ENCODE peak calls at places on chromosomes 11 and 22, in four cellular contexts. X is HCT116, T is SK-N-SH, H is K562. D is an unnamed sample.

GRCh38 chr11:77200869-77201268 is 72.8 kb downstream of the MYO7A start:
- DNase-seq in T (no peak), X (no peak), H (no peak), D (no peak)

GRCh38 chr11:62500066-62501035 is 46.3 kb downstream of the AHNAK start:
- DNase-seq in H (peak; percentile 66), T (no peak), X (peak; percentile 88), D (no peak)

GRCh38 chr11:40255457-40255856 is 1204.0 kb downstream of the LRRC4C start:
- DNase-seq in X (no peak), T (no peak), H (no peak), D (no peak)

GRCh38 chr11:71452354-71453020 is 516 bp upstream of the NADSYN1 start:
- DNase-seq in T (no peak), X (no peak), H (no peak), D (no peak)

GRCh38 chr11:93559681-93560080 is 16.5 kb upstream of the SMCO4 start:
- DNase-seq in X (no peak), H (no peak), T (no peak), D (no peak)

GRCh38 chr11:129732926-129733325 is 82.7 kb upstream of the TMEM45B start:
- DNase-seq in T (no peak), X (no peak), H (no peak), D (no peak)

GRCh38 chr11:79087238-79087956 is 353.4 kb downstream of the TENM4 start:
- DNase-seq in H (no peak), X (no peak), T (peak; percentile 40), D (no peak)

GRCh38 chr11:15107730-15108515 is 6.8 kb upstream of the INSC start:
- DNase-seq in T (no peak), H (no peak), X (no peak), D (no peak)

GRCh38 chr11:122468965-122469364 is 186.6 kb upstream of the UBASH3B start:
- DNase-seq in X (no peak), T (no peak), H (no peak), D (no peak)

GRCh38 chr11:3916962-3917361 is 61.5 kb downstream of the STIM1 start:
- DNase-seq in T (no peak), X (no peak), H (no peak), D (no peak)

GRCh38 chr11:110897035-110897434 is 184.8 kb upstream of the ARHGAP20 start:
- DNase-seq in X (no peak), T (peak; percentile 7), H (no peak), D (no peak)

GRCh38 chr11:37525336-37525735 is 927.3 kb upstream of the RAG2 start:
- DNase-seq in H (no peak), T (no peak), X (no peak), D (no peak)

GRCh38 chr11:122069946-122070345 is 46.1 kb downstream of the BLID start:
- DNase-seq in T (peak; percentile 65), H (no peak), X (no peak), D (no peak)

GRCh38 chr11:697811-698311 is 2.2 kb downstream of the TMEM80 start:
- DNase-seq in T (no peak), X (no peak), H (peak; percentile 51), D (no peak)

GRCh38 chr11:68843703-68844312 is 2.1 kb upstream of the CPT1A start:
- DNase-seq in T (no peak), X (peak; percentile 67), H (no peak), D (no peak)

GRCh38 chr11:110728476-110728875 is 16.2 kb upstream of the ARHGAP20 start:
- DNase-seq in X (no peak), H (no peak), T (no peak), D (no peak)

GRCh38 chr22:31942091-31942490 is 2.2 kb upstream of the YWHAH start:
- DNase-seq in X (no peak), T (no peak), H (no peak), D (no peak)

GRCh38 chr11:133936136-133936535 is 20.6 kb downstream of the IGSF9B start:
- DNase-seq in H (no peak), T (peak; percentile 93), X (no peak), D (no peak)

GRCh38 chr22:31247726-31248125 is 35.6 kb downstream of the LIMK2 start:
- DNase-seq in H (no peak), T (peak; percentile 75), X (no peak), D (no peak)

GRCh38 chr11:27701262-27702105 is 1.2 kb upstream of the BDNF start:
- DNase-seq in X (no peak), H (peak; percentile 9), T (peak; percentile 38), D (no peak)

GRCh38 chr11:107825875-107826274 is 32.7 kb downstream of the SLC35F2 start:
- DNase-seq in H (no peak), X (no peak), T (no peak), D (no peak)

GRCh38 chr22:44182591-44183588 is 2.2 kb downstream of the PARVG start:
- DNase-seq in H (no peak), T (no peak), X (no peak), D (no peak)

GRCh38 chr11:27173545-27173944 is 132.9 kb downstream of the BBOX1 start:
- DNase-seq in H (no peak), T (no peak), X (no peak), D (no peak)

GRCh38 chr11:8070417-8071101 is 10.5 kb upstream of the TUB start:
- DNase-seq in H (peak; percentile 26), X (peak; percentile 21), T (peak; percentile 73), D (no peak)

GRCh38 chr11:42170601-42171000 is 711.1 kb upstream of the LRRC4C start:
- DNase-seq in T (no peak), X (no peak), H (no peak), D (no peak)

GRCh38 chr11:2150206-2150847 is 10.7 kb downstream of the INS start:
- DNase-seq in H (no peak), T (peak; percentile 76), X (peak; percentile 62), D (no peak)

GRCh38 chr11:32233276-32233675 is 142.4 kb downstream of the RCN1 start:
- DNase-seq in X (no peak), H (no peak), T (no peak), D (no peak)

GRCh38 chr11:12247543-12248287 is 129.7 kb upstream of the PARVA start:
- DNase-seq in X (no peak), H (no peak), T (no peak), D (no peak)

GRCh38 chr11:75434051-75434450 is 1.0 kb upstream of the KLHL35 start:
- DNase-seq in H (no peak), T (no peak), X (no peak), D (no peak)

GRCh38 chr11:75433443-75433842 is 440 bp upstream of the KLHL35 start:
- DNase-seq in X (no peak), T (no peak), H (no peak), D (no peak)

GRCh38 chr11:75436806-75437205 is 3.8 kb upstream of the KLHL35 start:
- DNase-seq in T (no peak), H (no peak), X (no peak), D (no peak)

GRCh38 chr11:75435571-75435925 is 2.5 kb upstream of the KLHL35 start:
- DNase-seq in H (no peak), T (no peak), X (no peak), D (no peak)

DNA sequence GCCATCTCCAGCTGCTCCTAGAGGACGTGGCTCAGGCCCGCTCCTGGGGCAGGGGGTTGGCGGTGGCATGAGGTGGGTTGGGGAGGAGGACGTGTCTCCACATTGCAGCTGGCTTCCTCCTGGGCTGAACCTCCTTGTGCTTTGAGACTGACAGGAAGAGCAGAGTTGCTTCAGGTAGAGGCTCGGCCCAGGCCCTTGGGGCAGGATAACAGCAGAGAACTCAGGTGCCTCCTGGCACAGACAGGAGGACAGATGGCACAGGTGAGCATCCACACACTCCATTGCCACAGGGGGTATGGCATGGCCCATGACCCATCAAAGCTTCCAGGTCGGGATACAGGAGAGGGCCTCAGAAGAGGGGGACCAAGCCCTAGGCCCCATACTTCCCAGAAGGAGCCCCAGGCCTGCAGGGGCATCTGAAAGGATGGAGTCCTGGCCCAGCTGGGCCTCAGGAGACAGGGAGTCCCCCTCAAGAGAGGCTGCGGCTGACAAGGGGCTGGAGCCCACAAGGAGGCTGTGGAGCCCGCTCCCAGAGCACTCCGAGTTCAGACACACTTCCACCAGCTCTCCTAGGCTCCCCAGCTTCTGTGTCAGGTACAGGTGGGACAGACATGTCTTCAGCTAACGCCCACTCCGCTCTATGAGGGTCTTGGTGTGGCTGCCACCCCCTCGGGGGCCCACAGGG is 2.0 kb upstream of the KLHL35 start:
- DNase-seq in X (no peak), T (no peak), H (no peak), D (no peak)
- TF ChIP-seq JUND in X (no peak), T (no peak), H (no peak), D (no peak)

DNA sequence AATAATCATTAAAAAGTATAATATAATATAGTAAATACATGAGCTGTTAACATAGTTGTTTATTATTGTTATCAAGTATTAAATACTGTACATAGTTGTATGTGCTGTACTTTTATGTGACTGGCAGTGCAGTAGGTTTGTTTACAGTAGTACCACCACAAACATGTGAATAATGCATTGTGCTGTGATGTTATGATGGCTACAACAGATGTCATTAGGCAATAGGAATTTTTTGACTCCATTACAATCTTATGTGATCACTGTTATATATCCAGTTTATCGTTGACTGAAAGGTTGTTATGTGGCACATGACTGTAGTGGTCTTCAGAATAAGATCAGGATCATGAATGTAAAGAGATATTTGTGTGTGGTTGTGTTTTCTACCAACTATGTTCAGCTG is 577.8 kb downstream of the JRKL start:
- DNase-seq in T (no peak), H (no peak), X (no peak), D (no peak)
- TF ChIP-seq JUND in T (no peak), H (no peak), X (no peak), D (no peak)

DNA sequence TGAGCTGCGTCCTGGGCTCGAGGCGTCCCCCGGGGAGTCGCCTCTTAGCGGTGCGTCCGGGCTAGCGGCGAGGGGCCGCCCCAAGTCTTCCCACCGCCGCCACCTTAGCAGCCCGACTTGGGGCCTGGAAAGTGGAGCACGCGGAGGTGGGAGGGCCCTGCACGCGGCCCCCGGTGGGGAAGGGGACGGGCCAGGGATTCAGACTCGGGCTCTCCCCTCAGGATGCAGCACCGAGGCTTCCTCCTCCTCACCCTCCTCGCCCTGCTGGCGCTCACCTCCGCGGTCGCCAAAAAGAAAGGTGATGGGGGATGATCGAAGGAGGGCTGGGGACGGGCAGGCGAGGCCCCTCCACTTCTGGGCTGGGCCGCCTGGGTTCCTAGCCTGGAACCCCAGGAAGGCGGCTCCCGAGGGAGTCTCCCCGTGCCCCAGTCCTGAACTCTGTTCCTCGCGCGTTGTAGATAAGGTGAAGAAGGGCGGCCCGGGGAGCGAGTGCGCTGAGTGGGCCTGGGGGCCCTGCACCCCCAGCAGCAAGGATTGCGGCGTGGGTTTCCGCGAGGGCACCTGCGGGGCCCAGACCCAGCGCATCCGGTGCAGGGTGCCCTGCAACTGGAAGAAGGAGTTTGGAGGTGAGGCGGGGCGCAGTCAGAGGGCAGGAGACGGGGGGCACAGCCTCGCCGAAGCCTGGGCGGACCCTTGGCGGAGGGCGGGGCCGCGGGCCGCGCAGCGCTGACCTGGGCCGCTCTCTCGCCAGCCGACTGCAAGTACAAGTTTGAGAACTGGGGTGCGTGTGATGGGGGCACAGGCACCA is 571 bp downstream of the MDK start:
- DNase-seq in X (no peak), T (peak; percentile 82), H (peak; percentile 62), D (no peak)
- TF ChIP-seq JUND in X (no peak), T (no peak), H (no peak), D (no peak)

GRCh38 chr11:6735306-6735705 is 36.5 kb downstream of the OR2AG2 start:
- DNase-seq in X (no peak), H (no peak), T (no peak), D (no peak)
- TF ChIP-seq JUND in X (no peak), H (no peak), T (no peak), D (no peak)